ENCODE peak calls at places on chromosomes 3 and 15, in six cellular contexts. P, L, Q, G, A and K are unnamed samples.

GRCh38 chr3:128875556-128876120 is 3.8 kb upstream of the ACAD9 start:
- DNase-seq in L (no peak), Q (peak), P (peak), A (peak), G (peak), K (no peak)

GRCh38 chr3:41602121-41602520 is 359.8 kb downstream of the ULK4 start:
- DNase-seq in L (no peak), G (no peak), Q (no peak), A (no peak), P (no peak), K (no peak)

GRCh38 chr15:93151488-93151887 is 62.5 kb upstream of the RGMA start:
- DNase-seq in A (no peak), L (no peak), Q (peak), G (no peak), P (no peak), K (no peak)

GRCh38 chr3:134650431-134651346 is at the start of gene KY:
- DNase-seq in A (no peak), L (peak), Q (peak), G (peak), P (peak), K (no peak)

GRCh38 chr3:32510075-32510724 is 7.5 kb upstream of the CMTM6 start:
- DNase-seq in L (peak), G (peak), A (peak), Q (peak), P (peak), K (peak)

GRCh38 chr3:190534386-190534785 is 20.5 kb downstream of the IL1RAP start:
- DNase-seq in L (no peak), Q (no peak), P (no peak), A (no peak), G (no peak), K (no peak)

GRCh38 chr3:187044871-187045552 is 94.3 kb downstream of the RPL39L start:
- DNase-seq in L (no peak), Q (no peak), A (no peak), P (no peak), G (no peak), K (no peak)

GRCh38 chr3:32313169-32313568 is 74.7 kb downstream of the CMTM8 start:
- DNase-seq in G (no peak), A (no peak), P (no peak), L (no peak), Q (no peak), K (no peak)

GRCh38 chr3:172341482-172342059 is 106.7 kb downstream of the GHSR start:
- DNase-seq in P (no peak), A (no peak), G (peak), L (peak), Q (peak), K (peak)

GRCh38 chr3:193987186-193987585 is 148.8 kb upstream of the HES1 start:
- DNase-seq in P (no peak), G (no peak), Q (no peak), L (no peak), A (no peak), K (peak)

GRCh38 chr3:16439163-16439847 is 74.2 kb downstream of the RFTN1 start:
- DNase-seq in P (no peak), A (no peak), L (no peak), G (no peak), Q (no peak), K (no peak)

GRCh38 chr3:27594096-27594690 is 110.0 kb upstream of the SLC4A7 start:
- DNase-seq in Q (no peak), A (no peak), G (no peak), L (no peak), P (no peak), K (no peak)

GRCh38 chr3:52463420-52463819 is 8.0 kb downstream of the NISCH start:
- DNase-seq in L (no peak), P (no peak), G (no peak), A (no peak), Q (no peak), K (no peak)

GRCh38 chr15:82128401-82129143 is 82.8 kb upstream of the MEX3B start:
- DNase-seq in P (no peak), L (no peak), Q (no peak), G (no peak), A (no peak), K (no peak)

GRCh38 chr15:42491540-42492225 is 742 bp upstream of the ZNF106 start:
- DNase-seq in G (no peak), A (no peak), P (no peak), Q (no peak), L (no peak), K (no peak)